ENCODE peak calls at places on chromosome 5, in five cellular contexts. R is KBM-7; M is stimulated activated CD8-positive, alpha-beta memory T cell treated with anti-CD3 and anti-CD28 coated beads, Interleukin-4, amount 100 ng/mL, for 48 hours; D is activated CD4-positive, alpha-beta T cell treated with anti-CD3 and anti-CD28 coated beads, Interleukin-2, amount 50 U/mL, for 48 hours; N is left ventricle myocardium inferior. A is an unnamed sample.
A peak's percentile ranks its signal among the peaks of the same experiment; 100 is the strongest.

GRCh38 chr5:133962801-133963476 is 5.5 kb downstream of the C5orf15 start:
- DNase-seq in R (peak; percentile 66), D (no peak), M (no peak), N (no peak), A (no peak)

GRCh38 chr5:135447298-135447929 is at the start of gene DCANP1:
- DNase-seq in M (no peak), N (no peak), R (no peak), D (no peak), A (no peak)

GRCh38 chr5:88834499-88834898 is 48.5 kb downstream of the MEF2C start:
- DNase-seq in R (no peak), N (no peak), M (no peak), D (no peak), A (no peak)

GRCh38 chr5:97644896-97645295 is 461.8 kb upstream of the RIOK2 start:
- DNase-seq in N (no peak), M (no peak), D (no peak), R (no peak), A (no peak)

GRCh38 chr5:42840279-42840678 is 28.6 kb upstream of the SELENOP start:
- DNase-seq in D (no peak), R (peak; percentile 14), N (peak; percentile 72), M (no peak), A (peak; percentile 84)

GRCh38 chr5:95989283-95990048 is 27.8 kb upstream of the ELL2 start:
- DNase-seq in M (no peak), N (no peak), R (no peak), D (no peak), A (no peak)

GRCh38 chr5:16489322-16489791 is 23.8 kb upstream of the ZNF622 start:
- DNase-seq in M (no peak), N (no peak), R (peak; percentile 24), D (no peak), A (no peak)

GRCh38 chr5:45288746-45289145 is 407.4 kb downstream of the HCN1 start:
- DNase-seq in M (no peak), D (no peak), N (no peak), R (no peak), A (no peak)

GRCh38 chr5:133247881-133248642 is 196.2 kb downstream of the HSPA4 start:
- DNase-seq in N (no peak), M (no peak), R (no peak), D (no peak), A (no peak)

GRCh38 chr5:115810776-115811175 is 5.7 kb downstream of the CDO1 start:
- DNase-seq in R (no peak), M (no peak), D (no peak), N (no peak), A (no peak)

GRCh38 chr5:103669615-103670014 is 107.0 kb upstream of the NUDT12 start:
- DNase-seq in N (no peak), M (no peak), D (no peak), R (no peak), A (no peak)

GRCh38 chr5:180646963-180647305 is 2.5 kb downstream of the FLT4 start:
- DNase-seq in D (no peak), N (peak; percentile 5), R (no peak), M (no peak), A (no peak)

GRCh38 chr5:7926296-7926695 is 57.3 kb downstream of the MTRR start:
- DNase-seq in M (no peak), D (no peak), R (no peak), N (no peak), A (no peak)

GRCh38 chr5:76787237-76787636 is 31.6 kb upstream of the F2RL1 start:
- DNase-seq in N (peak; percentile 44), R (no peak), D (no peak), M (no peak), A (peak; percentile 79)

GRCh38 chr5:83255268-83255667 is 177.9 kb downstream of the XRCC4 start:
- DNase-seq in D (no peak), N (no peak), R (no peak), M (no peak), A (no peak)

GRCh38 chr5:107699425-107699824 is 28.7 kb upstream of the EFNA5 start:
- DNase-seq in N (no peak), D (no peak), M (no peak), R (no peak), A (no peak)

A was measured in right lobe of liver.